ENCODE peak calls at places on chromosomes 13 and 19, in ten cellular contexts. N, M, U, Z, Y, A, G, O, V and K are unnamed samples.

GRCh38 chr19:33385956-33386355 is 12.4 kb downstream of the CEBPG start:
- DNase-seq in N (no peak), M (no peak), U (no peak), Z (peak; percentile 60), Y (peak; percentile 45), A (no peak), G (peak; percentile 82), O (no peak), V (no peak), K (no peak)

GRCh38 chr19:13742756-13743155 is 21.6 kb upstream of the MRI1 start:
- DNase-seq in N (no peak), M (no peak), U (no peak), Z (no peak), Y (no peak), A (no peak), G (no peak), O (peak; percentile 63), V (no peak), K (no peak)

GRCh38 chr13:71485913-71486312 is 381.1 kb downstream of the DACH1 start:
- DNase-seq in N (no peak), M (no peak), U (no peak), Z (no peak), Y (no peak), A (no peak), G (no peak), O (no peak), V (no peak), K (no peak)

GRCh38 chr13:43805071-43805468 is 18.3 kb upstream of the ENOX1 start:
- DNase-seq in N (no peak), M (no peak), U (no peak), Z (no peak), Y (no peak), A (no peak), G (no peak), O (peak; percentile 96), V (peak; percentile 5), K (no peak)

GRCh38 chr13:99280166-99280565 is 22.0 kb upstream of the GPR18 start:
- DNase-seq in N (no peak), M (no peak), U (no peak), Z (no peak), Y (no peak), A (no peak), G (no peak), O (no peak), V (peak; percentile 12), K (no peak)

GRCh38 chr19:35181387-35181786 is 26.9 kb downstream of the FXYD5 start:
- DNase-seq in N (no peak), M (no peak), U (no peak), Z (no peak), Y (no peak), A (no peak), G (no peak), O (no peak), V (no peak), K (no peak)

GRCh38 chr19:48844472-48844871 is 8.2 kb upstream of the HSD17B14 start:
- DNase-seq in N (no peak), M (no peak), U (no peak), Z (no peak), Y (no peak), A (no peak), G (no peak), O (peak; percentile 68), V (peak; percentile 52), K (no peak)

GRCh38 chr19:22052644-22053013 is 345 bp downstream of the ZNF257 start:
- DNase-seq in N (no peak), M (no peak), U (no peak), Z (no peak), Y (peak; percentile 17), A (peak; percentile 17), G (peak; percentile 46), O (no peak), V (no peak), K (peak; percentile 53)

DNA sequence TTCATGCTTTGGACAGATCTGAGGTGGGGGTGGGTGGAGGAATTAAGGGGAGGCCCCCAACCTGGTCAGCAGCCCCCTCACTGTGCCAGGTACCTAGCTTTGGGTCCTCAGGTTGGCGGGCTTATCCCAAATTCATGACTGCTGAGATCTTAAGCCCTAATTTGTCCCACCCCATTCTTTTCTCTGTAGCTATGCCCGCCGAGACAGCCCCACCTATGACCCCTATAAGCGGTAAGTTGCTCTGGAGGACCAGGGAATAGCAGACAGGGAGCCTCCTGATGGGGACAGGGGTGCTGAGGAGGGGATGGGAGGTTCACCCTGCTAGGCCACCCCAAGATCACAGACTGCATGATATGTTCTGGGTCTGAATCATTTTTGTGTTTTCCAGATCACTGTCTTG is 14.3 kb downstream of the ZNF296 start:
- DNase-seq in N (no peak), M (no peak), U (no peak), Z (no peak), Y (no peak), A (no peak), G (no peak), O (no peak), V (no peak), K (no peak)
- H3K36me3 ChIP-seq in N (peaks cover 84% of the 10 kb centered on the region), M (peaks cover 50% of the 10 kb centered on the region), U (peaks cover 95% of the 10 kb centered on the region), Z (peaks cover 99% of the 10 kb centered on the region), Y (peaks cover 98% of the 10 kb centered on the region), A (no peaks in the 10 kb centered on the region), G (peaks cover 98% of the 10 kb centered on the region), O (peaks cover 74% of the 10 kb centered on the region), V (peaks cover 67% of the 10 kb centered on the region), K (peaks cover 41% of the 10 kb centered on the region)

DNA sequence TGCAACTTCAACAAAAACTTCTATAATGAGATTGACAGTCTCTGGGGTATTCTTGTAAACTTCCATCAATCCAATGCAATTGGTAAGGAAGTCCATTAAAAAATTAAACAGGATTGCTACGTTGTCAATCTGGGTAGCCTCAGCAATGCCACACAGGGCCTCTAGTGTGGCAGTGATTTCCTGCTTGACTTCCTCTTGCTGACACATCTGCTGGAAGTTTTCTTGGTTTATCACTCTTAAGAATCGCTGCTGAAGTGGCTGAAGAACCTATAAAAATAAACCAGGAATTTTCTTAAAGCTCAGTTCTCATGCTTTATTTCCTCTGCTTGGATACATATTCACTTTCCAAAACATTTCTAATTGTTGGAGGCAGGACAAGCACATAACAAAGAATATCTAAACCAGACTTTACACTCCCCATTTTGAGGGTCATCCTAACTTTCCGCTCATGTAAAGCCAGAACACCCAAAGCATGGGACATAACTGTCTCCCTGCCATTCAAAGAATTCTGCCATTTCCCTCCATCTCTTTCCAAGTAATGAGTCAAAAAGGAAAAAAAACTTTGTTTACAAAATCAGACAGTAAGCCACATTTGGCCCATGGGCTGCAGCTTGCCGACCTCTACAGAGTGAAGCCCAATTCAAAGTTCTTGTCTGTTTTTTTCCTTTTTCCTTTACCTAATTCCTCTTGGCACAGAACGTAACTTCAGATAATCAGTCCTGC is 23.2 kb upstream of the EEF1AKMT1 start:
- DNase-seq in N (no peak), M (no peak), U (no peak), Z (no peak), Y (no peak), A (no peak), G (no peak), O (peak; percentile 39), V (peak; percentile 74), K (no peak)
- H3K36me3 ChIP-seq in N (peaks cover 13% of the 10 kb centered on the region), M (peaks cover 87% of the 10 kb centered on the region), U (peaks cover 14% of the 10 kb centered on the region), Z (peaks cover 84% of the 10 kb centered on the region), Y (peaks cover 82% of the 10 kb centered on the region), A (no peaks in the 10 kb centered on the region), G (peaks cover 96% of the 10 kb centered on the region), O (peaks cover 9% of the 10 kb centered on the region), V (peaks cover 22% of the 10 kb centered on the region), K (peaks cover 17% of the 10 kb centered on the region)

GRCh38 chr19:7125221-7125620 is 55.7 kb downstream of the ZNF557 start:
- DNase-seq in N (no peak), M (no peak), U (no peak), Z (no peak), Y (no peak), A (no peak), G (no peak), O (no peak), V (no peak), K (no peak)
- H3K36me3 ChIP-seq in N (peaks cover 84% of the 10 kb centered on the region), M (peaks cover 31% of the 10 kb centered on the region), U (peaks cover 88% of the 10 kb centered on the region), Z (peaks cover 96% of the 10 kb centered on the region), Y (peaks cover 94% of the 10 kb centered on the region), A (no peaks in the 10 kb centered on the region), G (peaks cover 94% of the 10 kb centered on the region), O (peaks cover 37% of the 10 kb centered on the region), V (peaks cover 9% of the 10 kb centered on the region), K (no peaks in the 10 kb centered on the region)

GRCh38 chr19:10577951-10578350 is 9.2 kb downstream of the AP1M2 start:
- DNase-seq in N (no peak), M (no peak), U (no peak), Z (no peak), Y (no peak), A (no peak), G (no peak), O (no peak), V (no peak), K (no peak)
- H3K36me3 ChIP-seq in N (no peaks in the 10 kb centered on the region), M (no peaks in the 10 kb centered on the region), U (no peaks in the 10 kb centered on the region), Z (no peaks in the 10 kb centered on the region), Y (no peaks in the 10 kb centered on the region), A (no peaks in the 10 kb centered on the region), G (no peaks in the 10 kb centered on the region), O (no peaks in the 10 kb centered on the region), V (no peaks in the 10 kb centered on the region), K (no peaks in the 10 kb centered on the region)

GRCh38 chr13:20053891-20054290 is 95.4 kb downstream of the ZMYM2 start:
- DNase-seq in N (no peak), M (no peak), U (no peak), Z (no peak), Y (no peak), A (no peak), G (no peak), O (no peak), V (no peak), K (no peak)
- H3K36me3 ChIP-seq in N (peaks cover 6% of the 10 kb centered on the region), M (peaks cover 10% of the 10 kb centered on the region), U (peaks cover 16% of the 10 kb centered on the region), Z (peaks cover 36% of the 10 kb centered on the region), Y (peaks cover 51% of the 10 kb centered on the region), A (no peaks in the 10 kb centered on the region), G (peaks cover 62% of the 10 kb centered on the region), O (peaks cover 19% of the 10 kb centered on the region), V (peaks cover 25% of the 10 kb centered on the region), K (peaks cover 15% of the 10 kb centered on the region)